ENCODE peak calls at places on chromosomes 3 and 15, in seven cellular contexts. U is adipocyte, B is heart right ventricle, X is pancreas, T is HFFc6, F is psoas muscle, G is fibroblast of pulmonary artery. W is an unnamed sample.

GRCh38 chr3:149273096-149273751 is 51.6 kb upstream of the CP start:
- DNase-seq in U (peak), B (no peak), X (peak), T (peak), F (no peak), G (peak), W (no peak)

GRCh38 chr3:46214751-46215352 is 6.7 kb upstream of the CCR1 start:
- DNase-seq in U (no peak), B (no peak), X (no peak), T (no peak), F (no peak), G (no peak), W (no peak)

GRCh38 chr3:123067689-123068226 is 933 bp downstream of the PDIA5 start:
- DNase-seq in U (peak), B (no peak), X (no peak), T (no peak), F (no peak), G (no peak), W (peak)

GRCh38 chr3:141240290-141241247 is 8.9 kb downstream of the PXYLP1 start:
- DNase-seq in U (peak), B (no peak), X (no peak), T (peak), F (no peak), G (peak), W (no peak)

GRCh38 chr15:98755138-98755537 is 106.8 kb downstream of the IGF1R start:
- DNase-seq in U (no peak), B (no peak), X (no peak), T (no peak), F (no peak), G (no peak), W (no peak)

GRCh38 chr3:57446318-57446841 is 97.8 kb downstream of the DNAH12 start:
- DNase-seq in U (peak), B (no peak), X (no peak), T (no peak), F (no peak), G (peak), W (no peak)

GRCh38 chr3:134464693-134465385 is 20.9 kb downstream of the ANAPC13 start:
- DNase-seq in U (no peak), B (no peak), X (no peak), T (no peak), F (no peak), G (no peak), W (no peak)

GRCh38 chr3:12409625-12410596 is 74.4 kb upstream of the TSEN2 start:
- DNase-seq in U (no peak), B (no peak), X (no peak), T (no peak), F (no peak), G (no peak), W (peak)

GRCh38 chr3:47347217-47347801 is 33.5 kb upstream of the PTPN23 start:
- DNase-seq in U (peak), B (no peak), X (no peak), T (no peak), F (no peak), G (peak), W (no peak)

GRCh38 chr3:59970796-59971195 is 921.0 kb upstream of the CFAP20DC start:
- DNase-seq in U (no peak), B (no peak), X (no peak), T (no peak), F (no peak), G (no peak), W (no peak)

GRCh38 chr3:154758109-154758868 is 321.8 kb upstream of the MME start:
- DNase-seq in U (peak), B (no peak), X (no peak), T (peak), F (no peak), G (peak), W (no peak)

GRCh38 chr3:56754753-56755365 is 46.9 kb downstream of the ARHGEF3 start:
- DNase-seq in U (no peak), B (no peak), X (no peak), T (no peak), F (no peak), G (no peak), W (peak)

GRCh38 chr3:86830566-86830965 is 160.4 kb downstream of the VGLL3 start:
- DNase-seq in U (peak), B (no peak), X (no peak), T (peak), F (no peak), G (peak), W (no peak)

GRCh38 chr3:127749787-127750225 is 72.5 kb downstream of the MGLL start:
- DNase-seq in U (no peak), B (no peak), X (no peak), T (no peak), F (no peak), G (no peak), W (no peak)

GRCh38 chr15:25775317-25775912 is 87.7 kb downstream of the ATP10A start:
- DNase-seq in U (peak), B (peak), X (peak), T (peak), F (peak), G (peak), W (peak)

GRCh38 chr3:190912736-190913135 is 50.2 kb upstream of the GMNC start:
- DNase-seq in U (no peak), B (no peak), X (no peak), T (no peak), F (no peak), G (no peak), W (no peak)

GRCh38 chr15:58043192-58043903 is 22.2 kb downstream of the ALDH1A2 start:
- DNase-seq in U (peak), B (no peak), X (peak), T (peak), F (peak), G (peak), W (peak)

GRCh38 chr15:51869074-51869425 is 39.6 kb downstream of the TMOD3 start:
- DNase-seq in U (peak), B (no peak), X (no peak), T (peak), F (no peak), G (peak), W (peak)

GRCh38 chr3:8482960-8483665 is 18.5 kb upstream of the LMCD1 start:
- DNase-seq in U (peak), B (peak), X (peak), T (peak), F (peak), G (peak), W (peak)

GRCh38 chr3:185823280-185824044 is 1.4 kb downstream of the IGF2BP2 start:
- DNase-seq in U (peak), B (peak), X (peak), T (no peak), F (peak), G (peak), W (peak)

GRCh38 chr3:56839784-56840724 is 38.3 kb upstream of the ARHGEF3 start:
- DNase-seq in U (peak), B (no peak), X (no peak), T (peak), F (no peak), G (peak), W (no peak)

GRCh38 chr3:122691195-122691594 is 10.6 kb downstream of the PARP14 start:
- DNase-seq in U (peak), B (no peak), X (peak), T (peak), F (no peak), G (peak), W (no peak)

GRCh38 chr3:183818041-183818620 is 7.2 kb downstream of the MAP6D1 start:
- DNase-seq in U (no peak), B (no peak), X (no peak), T (no peak), F (no peak), G (no peak), W (no peak)

W was measured in mucosa of descending colon.